ENCODE peak calls at places on chromosomes 13 and 19, in seven cellular contexts. One of them, this sample, is unnamed.

GRCh38 chr13:112619730-112620639 is 32.0 kb upstream of the TUBGCP3 start:
- DNase-seq in B cell: no peak
- DNase-seq in germinal center: no peak
- DNase-seq in type B pancreatic cell: peak
- DNase-seq in anterior cingulate cortex: no peak
- DNase-seq in astrocyte of the hippocampus: peak
- DNase-seq in foreskin fibroblast: no peak
- DNase-seq in this sample: no peak

GRCh38 chr13:80047406-80047805 is 293.5 kb downstream of the SPRY2 start:
- DNase-seq in germinal center: no peak
- DNase-seq in foreskin fibroblast: no peak
- DNase-seq in B cell: no peak
- DNase-seq in anterior cingulate cortex: no peak
- DNase-seq in type B pancreatic cell: no peak
- DNase-seq in astrocyte of the hippocampus: peak
- DNase-seq in this sample: no peak

GRCh38 chr13:64817721-64818120 is 2412.4 kb downstream of the PCDH9 start:
- DNase-seq in anterior cingulate cortex: no peak
- DNase-seq in germinal center: no peak
- DNase-seq in B cell: no peak
- DNase-seq in astrocyte of the hippocampus: peak
- DNase-seq in type B pancreatic cell: no peak
- DNase-seq in foreskin fibroblast: peak
- DNase-seq in this sample: no peak

GRCh38 chr19:2552859-2553258 is 76.9 kb downstream of the GADD45B start:
- DNase-seq in B cell: peak
- DNase-seq in type B pancreatic cell: no peak
- DNase-seq in foreskin fibroblast: no peak
- DNase-seq in anterior cingulate cortex: no peak
- DNase-seq in astrocyte of the hippocampus: no peak
- DNase-seq in germinal center: peak
- DNase-seq in this sample: no peak

GRCh38 chr13:41645313-41645712 is 188.0 kb downstream of the RGCC start:
- DNase-seq in foreskin fibroblast: peak
- DNase-seq in B cell: no peak
- DNase-seq in anterior cingulate cortex: no peak
- DNase-seq in type B pancreatic cell: no peak
- DNase-seq in astrocyte of the hippocampus: peak
- DNase-seq in germinal center: no peak
- DNase-seq in this sample: no peak

GRCh38 chr19:39828015-39828633 is 5.8 kb downstream of the DYRK1B start:
- DNase-seq in anterior cingulate cortex: no peak
- DNase-seq in germinal center: no peak
- DNase-seq in astrocyte of the hippocampus: no peak
- DNase-seq in foreskin fibroblast: no peak
- DNase-seq in type B pancreatic cell: no peak
- DNase-seq in B cell: no peak
- DNase-seq in this sample: no peak

GRCh38 chr13:105219636-105220035 is 1315.8 kb downstream of the EFNB2 start:
- DNase-seq in germinal center: no peak
- DNase-seq in type B pancreatic cell: no peak
- DNase-seq in B cell: no peak
- DNase-seq in astrocyte of the hippocampus: no peak
- DNase-seq in foreskin fibroblast: peak
- DNase-seq in anterior cingulate cortex: no peak
- DNase-seq in this sample: no peak

GRCh38 chr19:32070101-32070500 is 275.3 kb upstream of the ZNF507 start:
- DNase-seq in astrocyte of the hippocampus: no peak
- DNase-seq in anterior cingulate cortex: no peak
- DNase-seq in type B pancreatic cell: no peak
- DNase-seq in foreskin fibroblast: no peak
- DNase-seq in B cell: no peak
- DNase-seq in germinal center: no peak
- DNase-seq in this sample: no peak

GRCh38 chr13:110826861-110827672 is 87.8 kb downstream of the ANKRD10 start:
- DNase-seq in astrocyte of the hippocampus: peak
- DNase-seq in anterior cingulate cortex: peak
- DNase-seq in B cell: no peak
- DNase-seq in type B pancreatic cell: no peak
- DNase-seq in foreskin fibroblast: no peak
- DNase-seq in germinal center: no peak
- DNase-seq in this sample: no peak

GRCh38 chr13:30464496-30465351 is 1.0 kb downstream of the HMGB1 start:
- DNase-seq in anterior cingulate cortex: peak
- DNase-seq in astrocyte of the hippocampus: peak
- DNase-seq in B cell: peak
- DNase-seq in germinal center: peak
- DNase-seq in type B pancreatic cell: peak
- DNase-seq in foreskin fibroblast: peak
- DNase-seq in this sample: peak

GRCh38 chr13:42350141-42350540 is 78.2 kb downstream of the AKAP11 start:
- DNase-seq in foreskin fibroblast: no peak
- DNase-seq in anterior cingulate cortex: no peak
- DNase-seq in type B pancreatic cell: no peak
- DNase-seq in germinal center: no peak
- DNase-seq in B cell: no peak
- DNase-seq in astrocyte of the hippocampus: no peak
- DNase-seq in this sample: no peak

This sample was measured in ovary.